ENCODE peak calls at places on chromosome 22, in four cellular contexts. W is stimulated activated naive CD8-positive, alpha-beta T cell treated with anti-CD3 and anti-CD28 coated beads, Interleukin-15, amount 100 ng/mL, for 72 hours; Q is HFFc6; C is lower lobe of right lung. H is an unnamed sample.

GRCh38 chr22:19482297-19482696 is 2.6 kb downstream of the CDC45 start:
- DNase-seq in W (no peak), Q (no peak), C (no peak), H (no peak)

GRCh38 chr22:17570851-17571631 is 7.7 kb downstream of the SLC25A18 start:
- DNase-seq in W (no peak), C (peak; percentile 71), Q (peak; percentile 92), H (no peak)

GRCh38 chr22:27990879-27991278 is 71.8 kb upstream of the PITPNB start:
- DNase-seq in W (no peak), Q (no peak), C (peak; percentile 46), H (peak; percentile 6)

GRCh38 chr22:42688914-42689275 is 31.8 kb downstream of the A4GALT start:
- DNase-seq in Q (no peak), W (no peak), C (no peak), H (no peak)

GRCh38 chr22:46588279-46589140 is 31.7 kb upstream of the GRAMD4 start:
- DNase-seq in Q (no peak), C (peak; percentile 51), W (no peak), H (no peak)

GRCh38 chr22:38504731-38505594 is 1.1 kb downstream of the DDX17 start:
- DNase-seq in Q (no peak), W (peak; percentile 45), C (peak; percentile 80), H (no peak)

GRCh38 chr22:43854786-43855271 is 7.5 kb downstream of the SULT4A1 start:
- DNase-seq in C (no peak), W (no peak), Q (no peak), H (no peak)

GRCh38 chr22:46887978-46888377 is 125.5 kb downstream of the TBC1D22A start:
- DNase-seq in C (no peak), W (no peak), Q (no peak), H (no peak)

GRCh38 chr22:26461188-26461810 is 22.3 kb downstream of the HPS4 start:
- DNase-seq in C (peak; percentile 58), W (no peak), Q (peak; percentile 20), H (peak; percentile 50)

GRCh38 chr22:37797874-37798500 is 9.7 kb upstream of the GCAT start:
- DNase-seq in W (no peak), Q (no peak), C (no peak), H (no peak)

GRCh38 chr22:46287873-46288751 is 8.6 kb upstream of the GTSE1 start:
- DNase-seq in C (peak; percentile 68), W (peak; percentile 30), Q (no peak), H (no peak)

GRCh38 chr22:49243965-49244364 is 583.7 kb downstream of the BRD1 start:
- DNase-seq in Q (no peak), C (no peak), W (no peak), H (no peak)

GRCh38 chr22:22408731-22409696 is 99.5 kb downstream of the ZNF280B start:
- DNase-seq in W (no peak), C (no peak), Q (no peak), H (peak; percentile 35)

GRCh38 chr22:17969732-17970131 is 54.6 kb downstream of the MICAL3 start:
- DNase-seq in C (no peak), Q (peak; percentile 92), W (no peak), H (peak; percentile 31)

GRCh38 chr22:20571531-20572007 is 64.2 kb downstream of the MED15 start:
- DNase-seq in C (no peak), W (peak; percentile 53), Q (no peak), H (peak; percentile 7)

GRCh38 chr22:28986366-28986765 is 75.3 kb downstream of the C22orf31 start:
- DNase-seq in Q (peak; percentile 15), C (no peak), W (no peak), H (no peak)

GRCh38 chr22:43393845-43394474 is 17.9 kb upstream of the MPPED1 start:
- DNase-seq in Q (no peak), W (no peak), C (no peak), H (no peak)

GRCh38 chr22:29004647-29005371 is 56.8 kb downstream of the C22orf31 start:
- DNase-seq in W (no peak), C (peak; percentile 66), Q (no peak), H (no peak)

GRCh38 chr22:27370281-27370680 is 431.3 kb downstream of the MN1 start:
- DNase-seq in C (no peak), W (no peak), Q (no peak), H (no peak)

GRCh38 chr22:50521710-50522109 is 3.7 kb downstream of the SCO2 start:
- DNase-seq in Q (no peak), W (no peak), C (no peak), H (no peak)

GRCh38 chr22:49600891-49601431 is 226.7 kb downstream of the BRD1 start:
- DNase-seq in C (peak; percentile 40), Q (no peak), W (no peak), H (no peak)

GRCh38 chr22:46119729-46120419 is 30.5 kb upstream of the PPARA start:
- DNase-seq in Q (peak; percentile 48), C (no peak), W (no peak), H (no peak)

GRCh38 chr22:26673485-26673884 is 16.1 kb downstream of the MIAT start:
- DNase-seq in Q (no peak), C (no peak), W (no peak), H (peak; percentile 32)

GRCh38 chr22:28408702-28409101 is 270.9 kb downstream of the TTC28 start:
- DNase-seq in Q (no peak), W (no peak), C (no peak), H (no peak)

GRCh38 chr22:49036513-49036912 is 791.2 kb downstream of the BRD1 start:
- DNase-seq in W (no peak), Q (no peak), C (no peak), H (no peak)

GRCh38 chr22:42946551-42947198 is 68.3 kb downstream of the PACSIN2 start:
- DNase-seq in Q (no peak), C (no peak), W (no peak), H (no peak)

GRCh38 chr22:50001388-50002231 is 11.0 kb downstream of the IL17REL start:
- DNase-seq in W (no peak), C (peak; percentile 37), Q (no peak), H (no peak)

GRCh38 chr22:36536717-36537116 is 7.8 kb upstream of the EIF3D start:
- DNase-seq in Q (no peak), C (no peak), W (no peak), H (no peak)